ENCODE peak calls at places on chromosomes 7 and 10, in seven cellular contexts. R is sciatic nerve, O is cardiac muscle cell, H is SW 1271, F is amygdala, V is T-cell, C is fibroblast of lung. E is an unnamed sample.

GRCh38 chr7:3807825-3808224 is 506.8 kb downstream of the SDK1 start:
- DNase-seq in R (no peak), O (no peak), H (no peak), F (no peak), V (no peak), C (no peak), E (no peak)

GRCh38 chr10:132158122-132158741 is 28.5 kb upstream of the DPYSL4 start:
- DNase-seq in R (no peak), O (no peak), H (no peak), F (no peak), V (no peak), C (no peak), E (no peak)

GRCh38 chr10:94092848-94093247 is 99.1 kb downstream of the PLCE1 start:
- DNase-seq in R (no peak), O (peak), H (no peak), F (no peak), V (no peak), C (peak), E (no peak)

GRCh38 chr10:5651086-5651764 is 15.2 kb downstream of the ASB13 start:
- DNase-seq in R (peak), O (no peak), H (no peak), F (no peak), V (no peak), C (no peak), E (no peak)

GRCh38 chr7:7570584-7570983 is 3.9 kb downstream of the MIOS start:
- DNase-seq in R (no peak), O (no peak), H (no peak), F (no peak), V (no peak), C (no peak), E (peak)

GRCh38 chr7:134870781-134871180 is 91.3 kb downstream of the CALD1 start:
- DNase-seq in R (no peak), O (no peak), H (no peak), F (no peak), V (no peak), C (no peak), E (no peak)

GRCh38 chr10:119377905-119378736 is 164.4 kb downstream of the RGS10 start:
- DNase-seq in R (no peak), O (no peak), H (no peak), F (peak), V (no peak), C (peak), E (no peak)

GRCh38 chr7:82172896-82173295 is 270.7 kb downstream of the CACNA2D1 start:
- DNase-seq in R (no peak), O (no peak), H (no peak), F (no peak), V (no peak), C (no peak), E (no peak)

GRCh38 chr10:46787321-46787615 is 124.0 kb upstream of the PTPN20 start:
- DNase-seq in R (no peak), O (peak), H (no peak), F (peak), V (no peak), C (peak), E (no peak)

GRCh38 chr10:125531470-125531869 is 151.5 kb downstream of the TEX36 start:
- DNase-seq in R (no peak), O (no peak), H (no peak), F (no peak), V (no peak), C (peak), E (no peak)

GRCh38 chr7:127582361-127582760 is 3.0 kb downstream of the GCC1 start:
- DNase-seq in R (peak), O (peak), H (no peak), F (peak), V (no peak), C (peak), E (peak)

GRCh38 chr7:50359995-50360925 is 55.7 kb downstream of the IKZF1 start:
- DNase-seq in R (no peak), O (peak), H (no peak), F (no peak), V (peak), C (no peak), E (no peak)

GRCh38 chr7:151954866-151955820 is 1.1 kb upstream of the GALNTL5 start:
- DNase-seq in R (peak), O (peak), H (no peak), F (no peak), V (no peak), C (no peak), E (no peak)

GRCh38 chr10:86339226-86339865 is 27.2 kb downstream of the GRID1 start:
- DNase-seq in R (peak), O (no peak), H (no peak), F (no peak), V (no peak), C (no peak), E (no peak)

GRCh38 chr7:92843034-92843760 is 6.8 kb upstream of the CDK6 start:
- DNase-seq in R (no peak), O (peak), H (no peak), F (no peak), V (no peak), C (peak), E (no peak)

GRCh38 chr10:132516771-132517725 is 20.5 kb upstream of the INPP5A start:
- DNase-seq in R (peak), O (peak), H (no peak), F (peak), V (no peak), C (peak), E (peak)

GRCh38 chr10:60732240-60733188 is 45.8 kb upstream of the CDK1 start:
- DNase-seq in R (no peak), O (no peak), H (no peak), F (no peak), V (peak), C (no peak), E (no peak)

GRCh38 chr7:45224832-45225231 is 67.2 kb downstream of the RAMP3 start:
- DNase-seq in R (no peak), O (peak), H (no peak), F (no peak), V (no peak), C (no peak), E (no peak)

GRCh38 chr7:128020161-128020560 is 11.1 kb downstream of the LRRC4 start:
- DNase-seq in R (no peak), O (no peak), H (no peak), F (no peak), V (no peak), C (no peak), E (no peak)

GRCh38 chr10:73888514-73888913 is 14.2 kb upstream of the CAMK2G start:
- DNase-seq in R (no peak), O (no peak), H (no peak), F (no peak), V (no peak), C (peak), E (no peak)

GRCh38 chr10:102814873-102815661 is 22.1 kb downstream of the CYP17A1 start:
- DNase-seq in R (peak), O (peak), H (no peak), F (no peak), V (no peak), C (peak), E (peak)

GRCh38 chr7:23712368-23713284 is 2.6 kb downstream of the STK31 start:
- DNase-seq in R (no peak), O (peak), H (peak), F (no peak), V (no peak), C (peak), E (no peak)

GRCh38 chr10:71611709-71612422 is 107.7 kb downstream of the C10orf105 start:
- DNase-seq in R (no peak), O (no peak), H (no peak), F (no peak), V (no peak), C (no peak), E (no peak)

GRCh38 chr7:114986181-114986800 is 64.4 kb downstream of the MDFIC start:
- DNase-seq in R (no peak), O (no peak), H (no peak), F (no peak), V (no peak), C (no peak), E (no peak)

GRCh38 chr10:31739759-31740158 is 188.9 kb downstream of the ARHGAP12 start:
- DNase-seq in R (no peak), O (peak), H (peak), F (no peak), V (no peak), C (peak), E (no peak)

GRCh38 chr10:19922236-19922963 is 106.2 kb downstream of the PLXDC2 start:
- DNase-seq in R (no peak), O (peak), H (no peak), F (no peak), V (no peak), C (peak), E (no peak)

GRCh38 chr10:117698809-117699208 is 156.3 kb downstream of the EMX2 start:
- DNase-seq in R (no peak), O (no peak), H (no peak), F (no peak), V (no peak), C (no peak), E (no peak)

GRCh38 chr7:411677-412312 is 107.9 kb downstream of the PDGFA start:
- DNase-seq in R (peak), O (no peak), H (no peak), F (no peak), V (no peak), C (no peak), E (peak)

GRCh38 chr10:37667736-37668135 is 189.7 kb downstream of the ZNF248 start:
- DNase-seq in R (no peak), O (no peak), H (no peak), F (no peak), V (no peak), C (no peak), E (no peak)

GRCh38 chr10:5581670-5582566 is 57.2 kb downstream of the CALML3 start:
- DNase-seq in R (no peak), O (no peak), H (no peak), F (no peak), V (no peak), C (no peak), E (no peak)

GRCh38 chr7:40544932-40545331 is 410.1 kb downstream of the SUGCT start:
- DNase-seq in R (no peak), O (peak), H (no peak), F (no peak), V (no peak), C (peak), E (no peak)

GRCh38 chr7:141369422-141369821 is 181.8 kb upstream of the AGK start:
- DNase-seq in R (no peak), O (no peak), H (no peak), F (peak), V (no peak), C (peak), E (no peak)

GRCh38 chr7:16135628-16136027 is 285.7 kb downstream of the CRPPA start:
- DNase-seq in R (no peak), O (no peak), H (no peak), F (no peak), V (no peak), C (peak), E (no peak)

GRCh38 chr10:12262278-12262981 is 66.4 kb downstream of the CDC123 start:
- DNase-seq in R (no peak), O (no peak), H (no peak), F (no peak), V (no peak), C (no peak), E (no peak)

GRCh38 chr10:99431190-99431549 is 746 bp upstream of the GOT1 start:
- DNase-seq in R (peak), O (peak), H (no peak), F (peak), V (no peak), C (peak), E (peak)

GRCh38 chr7:20784311-20785210 is 2.1 kb downstream of the SP8 start:
- DNase-seq in R (no peak), O (no peak), H (peak), F (no peak), V (no peak), C (no peak), E (no peak)

E was measured in posterior cingulate gyrus.